ENCODE peak calls at places on chromosomes 12 and 14, in eight cellular contexts. U, R, Q, V, X, P, F and Z are unnamed samples.

GRCh38 chr14:46137786-46138185 is 513.8 kb downstream of the RPL10L start:
- DNase-seq in U (no peak), R (no peak), Q (no peak), V (no peak), X (no peak), P (no peak), F (no peak), Z (no peak)

GRCh38 chr12:31491819-31492598 is 98.9 kb downstream of the DENND5B start:
- DNase-seq in U (peak; percentile 85), R (peak; percentile 62), Q (peak; percentile 75), V (no peak), X (peak; percentile 86), P (peak; percentile 84), F (peak; percentile 41), Z (no peak)

GRCh38 chr14:86464386-86464785 is 934.4 kb downstream of the FLRT2 start:
- DNase-seq in U (peak; percentile 57), R (no peak), Q (no peak), V (no peak), X (no peak), P (no peak), F (no peak), Z (no peak)

GRCh38 chr14:22432348-22432976 is 156.6 kb downstream of the DAD1 start:
- DNase-seq in U (peak; percentile 84), R (peak; percentile 85), Q (peak; percentile 95), V (no peak), X (peak; percentile 76), P (peak; percentile 87), F (peak; percentile 75), Z (no peak)

GRCh38 chr12:104480826-104481457 is 24.2 kb downstream of the CHST11 start:
- DNase-seq in U (peak; percentile 79), R (no peak), Q (no peak), V (no peak), X (peak; percentile 45), P (peak; percentile 84), F (peak; percentile 69), Z (no peak)

GRCh38 chr14:49880267-49881064 is 12.4 kb upstream of the ARF6 start:
- DNase-seq in U (no peak), R (no peak), Q (peak; percentile 26), V (no peak), X (peak; percentile 8), P (peak; percentile 46), F (no peak), Z (no peak)

GRCh38 chr14:37594916-37595808 is at the start of the genes FOXA1 and TTC6:
- DNase-seq in U (peak; percentile 24), R (peak; percentile 46), Q (no peak), V (peak; percentile 50), X (no peak), P (peak; percentile 51), F (no peak), Z (no peak)

GRCh38 chr12:851343-851742 is 98.2 kb downstream of the RAD52 start:
- DNase-seq in U (peak; percentile 36), R (no peak), Q (no peak), V (no peak), X (no peak), P (no peak), F (no peak), Z (no peak)

GRCh38 chr12:118035194-118036041 is 18.9 kb downstream of the RFC5 start:
- DNase-seq in U (peak; percentile 22), R (no peak), Q (no peak), V (peak; percentile 13), X (no peak), P (no peak), F (no peak), Z (peak; percentile 61)

GRCh38 chr12:52872644-52873384 is 24.0 kb upstream of the KRT78 start:
- DNase-seq in U (no peak), R (no peak), Q (no peak), V (no peak), X (no peak), P (no peak), F (no peak), Z (no peak)

GRCh38 chr14:99078426-99078825 is 193.6 kb downstream of the BCL11B start:
- DNase-seq in U (no peak), R (no peak), Q (no peak), V (no peak), X (no peak), P (no peak), F (no peak), Z (no peak)

GRCh38 chr12:90859591-90859990 is 95.4 kb downstream of the CCER1 start:
- DNase-seq in U (no peak), R (no peak), Q (no peak), V (no peak), X (no peak), P (no peak), F (no peak), Z (no peak)

GRCh38 chr14:41541333-41541732 is 65.3 kb upstream of the LRFN5 start:
- DNase-seq in U (no peak), R (no peak), Q (no peak), V (no peak), X (no peak), P (no peak), F (no peak), Z (no peak)

GRCh38 chr12:55955800-55956508 is 9.9 kb downstream of the PMEL start:
- DNase-seq in U (peak; percentile 76), R (peak; percentile 88), Q (peak; percentile 44), V (no peak), X (peak; percentile 77), P (peak; percentile 88), F (peak; percentile 63), Z (no peak)

GRCh38 chr14:105879867-105880561 is 353.6 kb downstream of the TMEM121 start:
- DNase-seq in U (no peak), R (no peak), Q (no peak), V (no peak), X (no peak), P (no peak), F (peak; percentile 8), Z (no peak)

GRCh38 chr12:107014050-107014449 is 27.1 kb upstream of the MTERF2 start:
- DNase-seq in U (no peak), R (peak; percentile 80), Q (no peak), V (peak; percentile 52), X (no peak), P (peak; percentile 41), F (no peak), Z (no peak)
- TF ChIP-seq CTCF in U (no peak), R (no peak), Q (peak; percentile 42), V (peak; percentile 47), X (peak; percentile 34), P (peak; percentile 54), F (no peak), Z (no peak)

DNA sequence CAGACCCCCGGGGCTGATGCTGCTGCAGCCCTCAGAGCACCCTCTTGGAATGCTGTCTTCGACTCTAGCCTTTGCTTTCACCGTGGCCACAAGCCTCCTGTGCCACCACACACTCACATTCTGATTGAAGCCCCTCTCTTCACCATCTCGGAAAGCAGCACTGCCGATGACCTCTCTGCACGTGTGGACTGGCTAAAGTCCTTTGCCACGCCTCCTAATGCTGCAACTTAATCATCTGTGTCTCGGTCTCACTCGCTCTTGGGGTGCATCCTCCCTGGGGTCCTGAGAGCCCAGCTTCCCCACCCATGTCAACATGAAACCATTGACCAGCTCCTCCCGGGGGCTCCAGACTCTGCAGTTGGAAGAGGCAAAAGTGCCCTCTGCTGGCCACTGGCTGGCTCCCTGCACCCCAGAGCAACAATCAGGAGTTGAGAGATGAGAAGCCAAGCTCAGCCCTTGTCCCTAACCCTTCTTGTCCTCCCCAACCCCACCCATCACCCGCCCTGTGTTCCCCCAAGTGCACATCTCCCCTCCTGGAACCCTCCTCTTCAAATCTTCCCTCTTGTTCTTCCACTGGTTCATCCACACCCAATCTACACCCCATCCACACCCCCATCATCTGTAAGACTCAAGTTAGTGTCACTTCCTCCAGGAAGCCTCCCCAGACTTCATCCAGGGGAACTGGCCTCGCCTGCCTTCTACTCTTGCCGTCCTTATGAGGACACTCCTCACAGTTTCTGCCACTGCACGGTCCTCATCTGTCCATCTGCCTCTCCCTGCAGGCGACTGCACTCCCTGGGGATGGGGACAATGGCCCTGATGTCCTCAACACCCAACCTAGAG is 23.6 kb upstream of the FAM181A start:
- DNase-seq in U (no peak), R (no peak), Q (no peak), V (no peak), X (no peak), P (no peak), F (no peak), Z (no peak)
- TF ChIP-seq CTCF in U (peak; percentile 21), R (no peak), Q (peak; percentile 60), V (peak; percentile 13), X (peak; percentile 65), P (peak; percentile 53), F (no peak), Z (no peak)

GRCh38 chr12:69708649-69709048 is 9.5 kb upstream of the BEST3 start:
- DNase-seq in U (no peak), R (no peak), Q (no peak), V (peak; percentile 26), X (no peak), P (no peak), F (no peak), Z (no peak)
- TF ChIP-seq CTCF in U (no peak), R (no peak), Q (peak; percentile 15), V (peak; percentile 38), X (peak; percentile 64), P (peak; percentile 14), F (no peak), Z (no peak)

DNA sequence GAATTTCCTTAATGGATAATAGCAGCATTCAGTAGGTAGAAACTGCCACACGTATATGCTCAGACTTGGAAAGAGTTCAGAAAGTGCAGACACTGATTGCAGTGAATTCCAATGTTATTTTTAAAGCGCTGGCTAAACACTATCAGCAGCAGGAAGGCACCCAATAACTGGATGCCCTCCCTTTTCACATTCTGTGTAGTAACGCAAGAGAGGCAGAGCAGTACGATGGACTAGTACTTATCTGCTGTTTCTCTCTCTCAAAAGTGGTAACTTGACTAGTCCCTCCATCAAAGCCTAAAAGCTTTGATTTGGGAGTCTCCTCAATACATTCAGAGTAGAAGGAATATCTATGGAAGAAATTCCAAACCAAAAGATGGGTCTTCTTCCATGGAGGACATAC is 791.0 kb downstream of the TMTC2 start:
- DNase-seq in U (no peak), R (no peak), Q (no peak), V (no peak), X (no peak), P (peak; percentile 34), F (no peak), Z (no peak)
- TF ChIP-seq CTCF in U (no peak), R (no peak), Q (no peak), V (no peak), X (no peak), P (no peak), F (no peak), Z (no peak)

DNA sequence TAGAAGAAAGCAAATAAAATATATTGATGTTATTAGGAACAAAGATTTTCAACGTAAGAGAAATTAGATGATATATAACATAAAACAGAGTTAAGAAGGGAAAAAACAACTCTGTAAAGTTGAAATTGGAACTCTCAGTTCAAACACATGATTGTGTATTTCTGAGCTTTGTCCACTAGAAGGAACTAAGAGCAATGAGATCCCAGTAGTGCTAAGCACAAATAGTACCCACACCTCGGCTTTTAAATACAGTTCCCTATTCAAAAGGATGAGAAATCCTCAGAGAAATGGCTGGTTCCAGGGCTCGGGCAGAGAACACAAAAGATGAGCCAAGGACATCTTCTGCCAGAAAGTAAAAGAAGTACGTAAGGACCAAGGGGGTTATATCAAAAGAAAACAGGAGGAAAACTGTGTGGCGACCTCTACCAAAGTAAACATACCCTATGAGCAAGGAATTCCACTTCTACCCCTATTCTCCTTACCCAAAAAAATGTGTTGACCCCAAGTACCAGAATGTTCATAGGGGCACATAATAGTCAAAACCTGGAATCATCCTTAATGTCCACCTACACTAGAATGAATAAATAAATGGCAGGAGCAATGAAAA is 96.6 kb downstream of the SPTSSA start:
- DNase-seq in U (peak; percentile 13), R (no peak), Q (no peak), V (no peak), X (no peak), P (no peak), F (no peak), Z (no peak)
- TF ChIP-seq CTCF in U (peak; percentile 26), R (no peak), Q (peak; percentile 43), V (no peak), X (peak; percentile 36), P (peak; percentile 42), F (peak; percentile 42), Z (no peak)

GRCh38 chr12:130818381-130819247 is 20.4 kb downstream of the STX2 start:
- DNase-seq in U (no peak), R (peak; percentile 87), Q (no peak), V (peak; percentile 69), X (no peak), P (peak; percentile 28), F (peak; percentile 28), Z (peak; percentile 95)
- TF ChIP-seq CTCF in U (peak; percentile 56), R (peak; percentile 95), Q (peak; percentile 67), V (peak; percentile 52), X (peak; percentile 90), P (peak; percentile 70), F (peak; percentile 61), Z (peak; percentile 98)